ENCODE peak calls at places on chromosomes 7 and 10, in four cellular contexts. Q, X, O and B are unnamed samples.

GRCh38 chr10:79102056-79102874 is 33.5 kb downstream of the ZMIZ1 start:
- DNase-seq in X (peak; percentile 84), O (peak; percentile 65), Q (no peak), B (no peak)

GRCh38 chr7:91892821-91893340 is 12.4 kb upstream of the MTERF1 start:
- DNase-seq in Q (no peak), O (no peak), X (no peak), B (no peak)

GRCh38 chr10:10432306-10433035 is 585.2 kb upstream of the CELF2 start:
- DNase-seq in O (no peak), X (no peak), Q (no peak), B (no peak)

GRCh38 chr7:138186951-138187351 is 110.7 kb downstream of the AKR1D1 start:
- DNase-seq in Q (no peak), X (no peak), O (no peak), B (no peak)

GRCh38 chr7:5274441-5274840 is 8.3 kb upstream of the SLC29A4 start:
- DNase-seq in Q (no peak), O (no peak), X (no peak), B (no peak)

GRCh38 chr7:148535227-148535626 is 55.3 kb upstream of the C7orf33 start:
- DNase-seq in X (no peak), Q (no peak), O (no peak), B (no peak)

GRCh38 chr7:47008461-47008860 is 573.5 kb downstream of the TNS3 start:
- DNase-seq in X (no peak), O (no peak), Q (no peak), B (no peak)

GRCh38 chr7:7321681-7322080 is 139.3 kb downstream of the C1GALT1 start:
- DNase-seq in O (no peak), Q (no peak), X (no peak), B (no peak)

GRCh38 chr10:19819419-19820033 is 3.3 kb downstream of the PLXDC2 start:
- DNase-seq in X (no peak), O (no peak), Q (no peak), B (no peak)

GRCh38 chr10:27658788-27659187 is 86.8 kb downstream of the MKX start:
- DNase-seq in O (no peak), Q (no peak), X (no peak), B (no peak)

GRCh38 chr10:124545756-124546369 is 84.2 kb downstream of the LHPP start:
- DNase-seq in Q (no peak), O (no peak), X (no peak), B (peak; percentile 71)

GRCh38 chr7:93212881-93213280 is 13.4 kb downstream of the HEPACAM2 start:
- DNase-seq in Q (no peak), O (no peak), X (no peak), B (no peak)

GRCh38 chr7:138958026-138958956 is 22.9 kb downstream of the KIAA1549 start:
- DNase-seq in X (no peak), Q (no peak), O (no peak), B (no peak)

GRCh38 chr10:43170491-43170890 is 32.2 kb downstream of the CSGALNACT2 start:
- DNase-seq in Q (no peak), O (no peak), X (no peak), B (no peak)

GRCh38 chr7:104096683-104097082 is 107.2 kb upstream of the RELN start:
- DNase-seq in Q (no peak), O (no peak), X (no peak), B (no peak)

GRCh38 chr7:23276381-23276780 is 22.8 kb upstream of the MALSU1 start:
- DNase-seq in O (no peak), X (no peak), Q (no peak), B (no peak)